ENCODE peak calls at places on chromosome 4, in five cellular contexts. T is fibroblast of mammary gland; V is CD4-positive, alpha-beta T cell; C is astrocyte of the cerebellum; I is psoas muscle. Q is an unnamed sample.

GRCh38 chr4:38957239-38957815 is 74.9 kb downstream of the TMEM156 start:
- DNase-seq in T (no peak), I (no peak), V (no peak), C (no peak), Q (no peak)

GRCh38 chr4:94519925-94520789 is 68.4 kb downstream of the PDLIM5 start:
- DNase-seq in V (no peak), C (no peak), I (no peak), T (no peak), Q (no peak)

GRCh38 chr4:166091914-166092510 is 219.0 kb downstream of the TLL1 start:
- DNase-seq in I (no peak), C (peak), T (peak), V (no peak), Q (peak)

GRCh38 chr4:20255251-20255586 is 3.5 kb downstream of the SLIT2 start:
- DNase-seq in T (no peak), V (no peak), C (no peak), I (no peak), Q (no peak)

GRCh38 chr4:160257324-160257723 is 1154.4 kb downstream of the RAPGEF2 start:
- DNase-seq in I (no peak), V (no peak), T (no peak), C (no peak), Q (no peak)

GRCh38 chr4:152534541-152535231 is 1.2 kb downstream of the FBXW7 start:
- DNase-seq in I (peak), V (peak), C (no peak), T (no peak), Q (no peak)

GRCh38 chr4:7524064-7524682 is 89.4 kb upstream of the PSAPL1 start:
- DNase-seq in C (no peak), I (no peak), T (no peak), V (no peak), Q (no peak)

GRCh38 chr4:106344324-106344970 is 24.1 kb downstream of the GIMD1 start:
- DNase-seq in V (no peak), C (peak), T (peak), I (no peak), Q (no peak)

GRCh38 chr4:157204634-157205244 is 15.8 kb upstream of the GRIA2 start:
- DNase-seq in T (peak), V (no peak), C (no peak), I (no peak), Q (no peak)

GRCh38 chr4:39047691-39048090 is 14.3 kb upstream of the KLHL5 start:
- DNase-seq in I (no peak), C (no peak), V (no peak), T (no peak), Q (no peak)

GRCh38 chr4:39702716-39703115 is 4.8 kb downstream of the UBE2K start:
- DNase-seq in I (no peak), C (no peak), T (no peak), V (no peak), Q (no peak)

GRCh38 chr4:172982151-172982590 is 186.4 kb upstream of the GALNT7 start:
- DNase-seq in I (no peak), C (peak), V (no peak), T (peak), Q (no peak)

GRCh38 chr4:122832732-122833131 is 6.1 kb downstream of the FGF2 start:
- DNase-seq in V (no peak), T (no peak), I (no peak), C (no peak), Q (no peak)

GRCh38 chr4:1793496-1793840 is 375 bp downstream of the FGFR3 start:
- DNase-seq in C (no peak), T (no peak), V (peak), I (no peak), Q (no peak)

GRCh38 chr4:36183232-36183631 is 61.1 kb downstream of the ARAP2 start:
- DNase-seq in T (no peak), V (no peak), C (no peak), I (no peak), Q (no peak)

GRCh38 chr4:36189511-36190226 is 54.6 kb downstream of the ARAP2 start:
- DNase-seq in C (no peak), V (no peak), I (no peak), T (no peak), Q (no peak)

GRCh38 chr4:36183665-36184393 is 60.5 kb downstream of the ARAP2 start:
- DNase-seq in I (no peak), C (no peak), T (no peak), V (no peak), Q (no peak)

GRCh38 chr4:36192922-36193321 is 51.4 kb downstream of the ARAP2 start:
- DNase-seq in T (no peak), V (no peak), C (no peak), I (no peak), Q (no peak)

DNA sequence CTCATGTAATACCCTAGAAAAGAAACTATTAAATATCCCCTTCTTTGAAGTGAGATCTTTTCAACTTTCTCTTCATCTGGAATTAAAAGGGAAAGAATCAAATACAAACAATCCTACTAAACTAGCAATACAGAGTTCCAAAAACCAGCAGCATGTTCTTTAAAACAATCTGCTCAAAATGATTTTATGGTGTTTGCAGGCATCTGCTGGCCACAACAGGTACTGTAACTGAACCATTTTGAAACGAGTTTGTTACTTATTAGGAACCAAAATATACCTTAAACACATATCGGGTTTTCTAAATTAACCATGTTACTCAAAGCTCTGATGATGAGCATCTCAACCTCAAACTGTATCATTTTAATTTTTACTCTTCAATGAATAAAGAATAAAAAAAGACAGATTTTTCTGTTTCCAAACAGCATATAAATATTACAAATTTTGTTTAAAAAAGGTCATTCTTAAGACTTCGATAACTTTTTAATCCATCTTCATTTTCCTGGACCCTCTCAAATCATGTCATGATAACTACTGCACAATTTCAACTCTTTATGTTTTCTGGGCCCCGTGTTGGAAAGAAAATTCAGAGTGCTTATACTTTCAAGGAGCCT is 56.5 kb downstream of the ARAP2 start:
- DNase-seq in V (no peak), C (peak), I (no peak), T (peak), Q (no peak)
- TF ChIP-seq CTCF in V (peak), C (peak), I (peak), T (peak), Q (peak)

DNA sequence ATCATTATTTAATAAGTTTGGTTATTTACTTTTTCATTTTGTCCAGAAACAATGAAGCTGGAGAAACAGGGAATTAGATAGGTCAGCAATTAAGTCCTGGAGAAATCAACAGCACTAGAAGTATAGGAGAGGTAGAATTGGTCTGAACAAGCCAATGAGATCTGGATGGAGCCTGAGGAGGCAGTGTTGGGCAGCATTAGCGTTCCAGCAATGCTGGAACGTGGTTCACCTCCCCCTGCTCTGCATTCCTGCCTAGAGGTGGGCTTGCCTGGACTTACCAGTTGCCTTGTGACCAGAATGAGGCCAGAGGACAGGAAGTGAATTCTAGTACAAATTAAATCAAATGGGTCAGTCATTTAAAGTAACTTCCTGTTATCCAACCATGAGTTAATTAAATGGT is 4.6 kb downstream of the RASSF6 start:
- DNase-seq in T (no peak), I (no peak), C (no peak), V (no peak), Q (peak)
- TF ChIP-seq CTCF in T (no peak), I (no peak), C (peak), V (no peak), Q (peak)

GRCh38 chr4:110636231-110636676 is 13.4 kb upstream of the PITX2 start:
- DNase-seq in I (peak), T (no peak), C (no peak), V (no peak), Q (no peak)

GRCh38 chr4:110639207-110640092 is 16.6 kb upstream of the PITX2 start:
- DNase-seq in T (no peak), V (no peak), I (no peak), C (no peak), Q (no peak)

GRCh38 chr4:110638347-110638746 is 15.5 kb upstream of the PITX2 start:
- DNase-seq in C (no peak), I (no peak), V (no peak), T (no peak), Q (no peak)

GRCh38 chr4:110636677-110637407 is 14.0 kb upstream of the PITX2 start:
- DNase-seq in V (no peak), T (peak), I (peak), C (no peak), Q (no peak)

DNA sequence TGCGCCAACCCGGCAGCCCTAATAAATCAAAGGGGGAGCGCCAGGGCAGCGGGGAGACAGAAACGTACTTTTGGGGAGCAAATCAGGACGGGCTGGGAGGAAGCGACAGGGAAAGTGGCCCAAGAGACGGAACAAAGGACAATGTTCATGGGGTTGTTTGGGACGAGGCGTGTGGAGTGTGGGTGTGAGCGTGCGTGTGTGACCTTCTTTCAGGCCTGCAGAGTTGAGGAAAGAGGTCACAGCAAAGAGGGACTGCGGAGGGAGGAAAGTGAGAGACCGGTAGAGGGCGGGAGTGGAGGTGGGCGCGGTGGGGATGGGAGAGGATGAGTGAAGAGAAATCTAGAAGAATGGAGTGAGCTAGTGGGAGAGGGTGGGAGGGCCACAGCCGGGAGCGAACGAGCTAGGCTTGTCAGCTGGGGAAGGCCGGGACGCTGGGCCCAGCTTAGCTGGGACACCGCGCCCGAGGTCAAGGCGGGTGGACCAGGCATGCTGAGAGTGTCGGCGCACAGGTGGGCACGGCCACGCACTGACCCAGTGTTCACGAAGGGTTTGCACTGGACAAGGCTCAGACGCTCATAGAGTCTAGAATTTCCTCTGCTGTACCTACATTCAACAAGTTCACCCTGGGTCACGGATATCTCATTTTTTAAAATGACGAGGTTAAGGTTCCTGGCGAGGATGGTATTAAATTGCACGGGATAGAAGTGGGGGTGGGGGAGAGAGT is 14.7 kb upstream of the PITX2 start:
- DNase-seq in T (no peak), V (no peak), I (peak), C (no peak), Q (no peak)
- TF ChIP-seq CTCF in T (peak), V (no peak), I (no peak), C (no peak), Q (no peak)

GRCh38 chr4:150722908-150723362 is 141.0 kb downstream of the MAB21L2 start:
- DNase-seq in T (peak), V (no peak), I (peak), C (no peak), Q (peak)
- TF ChIP-seq CTCF in T (peak), V (no peak), I (peak), C (no peak), Q (peak)